ENCODE peak calls at places on chromosome 15, in five cellular contexts. S is A549, U is HCT116, Z is SK-N-SH, B is GM12878. P is an unnamed sample.
A peak's percentile ranks its signal among the peaks of the same experiment; 100 is the strongest.

GRCh38 chr15:31341036-31341435 is 14.4 kb downstream of the KLF13 start:
- DNase-seq in S (no peak), U (no peak), Z (no peak), B (no peak), P (no peak)

GRCh38 chr15:34879112-34879511 is 83.8 kb upstream of the ACTC1 start:
- DNase-seq in S (no peak), U (no peak), Z (no peak), B (no peak), P (no peak)

GRCh38 chr15:68732451-68732850 is 88.2 kb downstream of the ANP32A start:
- DNase-seq in S (no peak), U (no peak), Z (no peak), B (no peak), P (no peak)

GRCh38 chr15:72787521-72787920 is 4.0 kb upstream of the ADPGK start:
- DNase-seq in S (no peak), U (no peak), Z (no peak), B (no peak), P (no peak)

GRCh38 chr15:24848050-24848449 is 106.7 kb upstream of the SNRPN start:
- DNase-seq in S (peak; percentile 62), U (no peak), Z (peak; percentile 63), B (no peak), P (peak; percentile 45)

GRCh38 chr15:77507911-77508310 is 87.2 kb downstream of the HMG20A start:
- DNase-seq in S (no peak), U (peak; percentile 41), Z (no peak), B (no peak), P (peak; percentile 82)

GRCh38 chr15:45126535-45127158 is 3.0 kb downstream of the DUOXA1 start:
- DNase-seq in S (peak; percentile 17), U (peak; percentile 36), Z (no peak), B (no peak), P (peak; percentile 37)

GRCh38 chr15:29997499-29997898 is 85.3 kb upstream of the GOLGA8J start:
- DNase-seq in S (no peak), U (no peak), Z (no peak), B (no peak), P (no peak)

GRCh38 chr15:70584838-70585706 is 178.3 kb downstream of the UACA start:
- DNase-seq in S (peak; percentile 52), U (peak; percentile 38), Z (peak; percentile 74), B (no peak), P (no peak)

GRCh38 chr15:65083262-65083701 is 6.7 kb downstream of the KBTBD13 start:
- DNase-seq in S (no peak), U (no peak), Z (no peak), B (no peak), P (no peak)

GRCh38 chr15:52511084-52511483 is 17.6 kb downstream of the MYO5A start:
- DNase-seq in S (no peak), U (no peak), Z (no peak), B (no peak), P (no peak)

GRCh38 chr15:62275818-62276217 is 110.7 kb upstream of the C2CD4B start:
- DNase-seq in S (peak; percentile 42), U (no peak), Z (no peak), B (no peak), P (no peak)

DNA sequence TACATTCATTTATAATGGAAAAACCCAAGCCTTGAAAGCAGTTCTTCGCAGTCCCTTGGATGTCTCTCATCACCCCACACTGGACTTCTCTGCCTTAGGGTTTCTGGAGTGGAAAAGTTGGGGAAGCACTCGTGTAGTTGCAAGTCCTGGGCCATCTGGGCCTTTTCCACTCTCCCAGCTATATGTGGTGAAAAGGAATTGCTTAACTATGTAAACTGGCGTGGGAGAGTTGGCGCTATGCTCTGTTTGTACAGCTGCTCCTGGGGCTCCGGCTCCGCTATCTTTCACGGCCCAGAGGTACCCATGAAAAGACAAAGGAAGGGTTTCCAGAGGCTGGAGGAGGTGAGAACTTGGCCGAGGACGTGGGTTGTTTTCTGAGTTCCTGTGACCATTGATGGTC is 81.1 kb upstream of the MYZAP start:
- DNase-seq in S (no peak), U (no peak), Z (no peak), B (no peak), P (peak; percentile 98)
- TF ChIP-seq MAX in S (no peak), U (no peak), Z (no peak), B (no peak), P (no peak)

GRCh38 chr15:93981706-93982105 is 249.7 kb upstream of the MCTP2 start:
- DNase-seq in S (no peak), U (no peak), Z (no peak), B (no peak), P (no peak)
- TF ChIP-seq CTCF in S (no peak), U (no peak), Z (no peak), B (no peak), P (no peak)

DNA sequence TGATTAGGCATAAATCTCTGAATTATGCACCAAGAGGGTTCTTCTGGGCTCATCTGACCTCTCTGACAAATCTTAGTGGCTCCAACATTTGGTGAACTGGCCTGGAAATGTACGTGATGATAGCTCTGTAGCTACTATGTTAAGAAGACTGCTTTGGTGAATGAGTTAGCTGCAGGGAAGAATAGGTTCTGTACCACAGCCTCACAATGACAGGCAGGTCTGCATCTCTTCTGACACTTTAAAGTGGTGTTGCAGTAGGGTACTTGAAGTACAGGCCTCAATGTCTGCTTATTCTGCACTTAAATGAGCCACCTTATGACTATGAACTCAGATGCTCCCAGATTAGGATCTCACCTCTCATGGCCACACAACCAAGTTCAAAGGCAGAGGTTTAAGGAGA is 7.0 kb downstream of the FGF7 start:
- DNase-seq in S (no peak), U (no peak), Z (no peak), B (no peak), P (no peak)
- H3K4me1 ChIP-seq in S (no peaks in the 10 kb centered on the region), U (no peaks in the 10 kb centered on the region), Z (no peaks in the 10 kb centered on the region), B (no peaks in the 10 kb centered on the region), P (no peaks in the 10 kb centered on the region)

GRCh38 chr15:36430280-36430679 is 149.1 kb upstream of the CDIN1 start:
- DNase-seq in S (no peak), U (no peak), Z (peak; percentile 46), B (no peak), P (no peak)

GRCh38 chr15:36434160-36434559 is 145.3 kb upstream of the CDIN1 start:
- DNase-seq in S (no peak), U (no peak), Z (no peak), B (no peak), P (no peak)

GRCh38 chr15:36429707-36430106 is 149.7 kb upstream of the CDIN1 start:
- DNase-seq in S (no peak), U (no peak), Z (no peak), B (no peak), P (no peak)

GRCh38 chr15:36430721-36431265 is 148.6 kb upstream of the CDIN1 start:
- DNase-seq in S (no peak), U (no peak), Z (peak; percentile 15), B (no peak), P (no peak)

GRCh38 chr15:36432162-36432561 is 147.3 kb upstream of the CDIN1 start:
- DNase-seq in S (no peak), U (no peak), Z (no peak), B (no peak), P (no peak)
- TF ChIP-seq MAX in S (no peak), U (no peak), Z (peak; percentile 12), B (no peak), P (no peak)

GRCh38 chr15:84835661-84836384 is 18.7 kb downstream of the ALPK3 start:
- DNase-seq in S (no peak), U (no peak), Z (no peak), B (no peak), P (no peak)

GRCh38 chr15:84834227-84834955 is 17.2 kb downstream of the ALPK3 start:
- DNase-seq in S (no peak), U (no peak), Z (no peak), B (no peak), P (no peak)

GRCh38 chr15:84834969-84835368 is 17.8 kb downstream of the ALPK3 start:
- DNase-seq in S (no peak), U (no peak), Z (no peak), B (no peak), P (no peak)

GRCh38 chr15:84839714-84840113 is 22.6 kb downstream of the ALPK3 start:
- DNase-seq in S (no peak), U (no peak), Z (no peak), B (no peak), P (no peak)

GRCh38 chr15:84836859-84837258 is 19.7 kb downstream of the ALPK3 start:
- DNase-seq in S (no peak), U (no peak), Z (no peak), B (no peak), P (no peak)
- TF ChIP-seq CTCF in S (no peak), U (no peak), Z (no peak), B (no peak), P (no peak)

GRCh38 chr15:41778503-41778902 is 4.2 kb downstream of the MAPKBP1 start:
- DNase-seq in S (no peak), U (no peak), Z (no peak), B (no peak), P (peak; percentile 66)
- H3K4me1 ChIP-seq in S (peaks cover 19% of the 10 kb centered on the region), U (peaks cover 30% of the 10 kb centered on the region), Z (peaks cover 20% of the 10 kb centered on the region), B (peaks cover 17% of the 10 kb centered on the region), P (peaks cover 64% of the 10 kb centered on the region)

GRCh38 chr15:89320200-89320599 is 14.4 kb downstream of the POLG start:
- DNase-seq in S (no peak), U (no peak), Z (no peak), B (no peak), P (no peak)
- TF ChIP-seq MAX in S (no peak), U (no peak), Z (no peak), B (no peak), P (no peak)

GRCh38 chr15:73981761-73982222 is 10.3 kb downstream of the STOML1 start:
- DNase-seq in S (no peak), U (no peak), Z (no peak), B (no peak), P (no peak)

GRCh38 chr15:73982251-73982962 is 9.7 kb downstream of the STOML1 start:
- DNase-seq in S (no peak), U (no peak), Z (no peak), B (no peak), P (peak; percentile 53)

GRCh38 chr15:73984208-73984979 is 7.7 kb downstream of the STOML1 start:
- DNase-seq in S (no peak), U (no peak), Z (no peak), B (no peak), P (no peak)

GRCh38 chr15:73983773-73984172 is 8.3 kb downstream of the STOML1 start:
- DNase-seq in S (no peak), U (no peak), Z (no peak), B (no peak), P (no peak)

DNA sequence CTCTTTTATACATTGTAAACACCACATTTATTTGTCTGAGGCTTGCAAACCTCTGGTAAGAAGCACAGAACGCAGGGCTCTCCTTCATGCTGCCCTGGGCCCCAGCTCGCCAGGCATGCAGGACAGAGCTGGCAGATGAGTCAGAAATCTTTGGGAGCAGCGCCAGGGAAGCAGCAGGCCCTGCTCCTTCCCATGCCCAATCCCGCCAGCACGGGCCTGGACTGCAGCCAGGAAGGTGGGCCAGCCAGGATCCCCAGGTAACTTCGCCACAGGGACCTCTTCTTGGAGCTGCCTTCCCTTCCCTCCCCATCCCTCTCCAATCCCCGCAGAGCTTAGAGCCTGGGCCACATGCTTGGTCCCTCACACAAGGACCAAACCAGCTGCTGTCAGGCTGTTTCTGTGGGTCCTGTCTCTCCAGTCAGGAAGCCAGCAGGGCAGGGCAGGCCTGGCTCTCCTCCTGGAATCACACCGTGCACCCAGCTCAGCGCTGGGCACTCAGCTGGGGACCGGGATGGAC is 8.8 kb downstream of the STOML1 start:
- DNase-seq in S (no peak), U (peak; percentile 24), Z (peak; percentile 49), B (no peak), P (peak; percentile 69)
- TF ChIP-seq CTCF in S (no peak), U (no peak), Z (no peak), B (no peak), P (no peak)

P was measured in endothelial cell of umbilical vein.